ENCODE peak calls at places on chromosome 10, in eight cellular contexts. M is neural crest cell; Y is activated B cell treated with CpG ODN at 0.5 μM for 24 hours; C is SK-MEL-5; V is hypothalamus; I is substantia nigra; F is GDM1; R is CD4-positive, alpha-beta T cell. N is an unnamed sample.

GRCh38 chr10:110134917-110135316 is 72.5 kb upstream of the MXI1 start:
- DNase-seq in M (no peak), Y (no peak), C (no peak), V (no peak), I (no peak), F (no peak), R (no peak), N (no peak)

GRCh38 chr10:60369163-60369930 is 20.3 kb downstream of the ANK3 start:
- DNase-seq in M (no peak), Y (no peak), C (no peak), V (no peak), I (no peak), F (no peak), R (no peak), N (no peak)

GRCh38 chr10:77906863-77907861 is 19.4 kb downstream of the DLG5 start:
- DNase-seq in M (no peak), Y (no peak), C (no peak), V (no peak), I (no peak), F (no peak), R (no peak), N (no peak)

GRCh38 chr10:49419005-49419404 is 23.1 kb upstream of the DRGX start:
- DNase-seq in M (no peak), Y (no peak), C (no peak), V (no peak), I (no peak), F (no peak), R (no peak), N (no peak)

GRCh38 chr10:123606955-123607354 is 59.2 kb upstream of the GPR26 start:
- DNase-seq in M (no peak), Y (no peak), C (no peak), V (no peak), I (no peak), F (no peak), R (no peak), N (no peak)

GRCh38 chr10:33900591-33900990 is 566.1 kb upstream of the NRP1 start:
- DNase-seq in M (no peak), Y (no peak), C (no peak), V (no peak), I (no peak), F (no peak), R (no peak), N (no peak)

GRCh38 chr10:127300868-127301321 is 104.5 kb upstream of the INSYN2A start:
- DNase-seq in M (no peak), Y (no peak), C (no peak), V (no peak), I (no peak), F (no peak), R (no peak), N (no peak)

GRCh38 chr10:92993671-92994304 is 66.8 kb upstream of the CYP26C1 start:
- DNase-seq in M (no peak), Y (no peak), C (peak), V (no peak), I (no peak), F (no peak), R (no peak), N (no peak)

N was measured in posterior cingulate gyrus.